ENCODE peak calls at places on chromosomes 7 and 10, in five cellular contexts. S, W, F, I and B are unnamed samples.
A peak's percentile ranks its signal among the peaks of the same experiment; 100 is the strongest.

GRCh38 chr7:17123020-17123419 is 175.4 kb upstream of the AHR start:
- DNase-seq in S (no peak), W (peak; percentile 25), F (no peak), I (no peak), B (no peak)

GRCh38 chr10:72171175-72171630 is 44.6 kb upstream of the ANAPC16 start:
- DNase-seq in S (no peak), W (peak; percentile 97), F (peak; percentile 66), I (peak; percentile 70), B (no peak)

GRCh38 chr7:27709137-27710075 is 30.6 kb upstream of the TAX1BP1 start:
- DNase-seq in S (no peak), W (no peak), F (no peak), I (no peak), B (no peak)

GRCh38 chr7:85940798-85941197 is 702.9 kb upstream of the GRM3 start:
- DNase-seq in S (no peak), W (no peak), F (no peak), I (no peak), B (no peak)

GRCh38 chr10:125128397-125129075 is 31.8 kb downstream of the CTBP2 start:
- DNase-seq in S (no peak), W (no peak), F (no peak), I (no peak), B (no peak)

GRCh38 chr7:99385564-99385963 is 11.0 kb downstream of the ARPC1B start:
- DNase-seq in S (no peak), W (no peak), F (no peak), I (no peak), B (no peak)

GRCh38 chr7:51279391-51280023 is 37.1 kb downstream of the COBL start:
- DNase-seq in S (no peak), W (no peak), F (no peak), I (no peak), B (no peak)

GRCh38 chr10:72275351-72276012 is 1.8 kb downstream of the DDIT4 start:
- DNase-seq in S (no peak), W (peak; percentile 45), F (peak; percentile 46), I (no peak), B (no peak)

GRCh38 chr7:151078233-151079040 is 2.2 kb downstream of the FASTK start:
- DNase-seq in S (peak; percentile 88), W (no peak), F (no peak), I (no peak), B (no peak)

GRCh38 chr10:1163204-1163660 is 107.0 kb downstream of the WDR37 start:
- DNase-seq in S (no peak), W (no peak), F (no peak), I (peak; percentile 17), B (no peak)

GRCh38 chr7:129702316-129702715 is 90.8 kb downstream of the NRF1 start:
- DNase-seq in S (no peak), W (no peak), F (no peak), I (no peak), B (no peak)

GRCh38 chr10:123655763-123656162 is 10.4 kb upstream of the GPR26 start:
- DNase-seq in S (peak; percentile 18), W (no peak), F (no peak), I (no peak), B (no peak)

GRCh38 chr7:78760620-78761355 is 692.7 kb downstream of the MAGI2 start:
- DNase-seq in S (no peak), W (no peak), F (no peak), I (no peak), B (no peak)

GRCh38 chr7:155984028-155984607 is 171.9 kb upstream of the SHH start:
- DNase-seq in S (peak; percentile 50), W (no peak), F (no peak), I (peak; percentile 15), B (no peak)

GRCh38 chr7:55534916-55535636 is 37.2 kb downstream of the VOPP1 start:
- DNase-seq in S (no peak), W (no peak), F (no peak), I (no peak), B (no peak)

GRCh38 chr10:49161411-49161997 is 26.7 kb downstream of the TMEM273 start:
- DNase-seq in S (no peak), W (peak; percentile 44), F (no peak), I (no peak), B (no peak)

GRCh38 chr10:73209705-73210104 is 37.4 kb downstream of the DNAJC9 start:
- DNase-seq in S (no peak), W (no peak), F (no peak), I (no peak), B (no peak)

GRCh38 chr10:21078410-21079329 is 181.6 kb upstream of the NEBL start:
- DNase-seq in S (peak; percentile 68), W (peak; percentile 81), F (peak; percentile 67), I (peak; percentile 64), B (peak; percentile 65)

GRCh38 chr7:48875300-48875916 is 48.9 kb upstream of the CDC14C start:
- DNase-seq in S (no peak), W (peak; percentile 48), F (peak; percentile 8), I (no peak), B (peak; percentile 44)

GRCh38 chr10:119441151-119441821 is 101.2 kb downstream of the RGS10 start:
- DNase-seq in S (peak; percentile 82), W (no peak), F (no peak), I (no peak), B (peak; percentile 68)

GRCh38 chr10:128180843-128181242 is 54.6 kb upstream of the MKI67 start:
- DNase-seq in S (no peak), W (no peak), F (no peak), I (no peak), B (no peak)

GRCh38 chr10:17199351-17199804 is 2.1 kb downstream of the TRDMT1 start:
- DNase-seq in S (no peak), W (no peak), F (no peak), I (no peak), B (no peak)

GRCh38 chr7:23545493-23545892 is 13.7 kb upstream of the TRA2A start:
- DNase-seq in S (no peak), W (no peak), F (no peak), I (no peak), B (no peak)

GRCh38 chr7:2978403-2978802 is 65.3 kb downstream of the CARD11 start:
- DNase-seq in S (no peak), W (no peak), F (peak; percentile 85), I (peak; percentile 70), B (peak; percentile 6)

GRCh38 chr10:5816170-5816569 is 2.9 kb upstream of the GDI2 start:
- DNase-seq in S (no peak), W (no peak), F (no peak), I (no peak), B (no peak)

GRCh38 chr10:14648936-14649335 is 125.8 kb downstream of the FAM107B start:
- DNase-seq in S (no peak), W (no peak), F (no peak), I (no peak), B (no peak)

GRCh38 chr10:124152139-124152780 is 58.9 kb upstream of the CHST15 start:
- DNase-seq in S (peak; percentile 90), W (peak; percentile 81), F (peak; percentile 49), I (peak; percentile 55), B (no peak)

GRCh38 chr10:109892885-109893284 is 30.4 kb downstream of the XPNPEP1 start:
- DNase-seq in S (peak; percentile 72), W (no peak), F (no peak), I (no peak), B (no peak)

GRCh38 chr7:106313966-106314365 is 29.2 kb upstream of the NAMPT start:
- DNase-seq in S (no peak), W (no peak), F (no peak), I (no peak), B (no peak)

GRCh38 chr7:153190452-153190851 is 430.9 kb downstream of the ACTR3B start:
- DNase-seq in S (no peak), W (peak; percentile 45), F (no peak), I (no peak), B (no peak)

GRCh38 chr7:137360087-137360679 is 16.6 kb upstream of the PTN start:
- DNase-seq in S (no peak), W (no peak), F (no peak), I (no peak), B (no peak)

GRCh38 chr7:18993933-18994668 is 123.3 kb downstream of the TWIST1 start:
- DNase-seq in S (no peak), W (no peak), F (no peak), I (no peak), B (no peak)

GRCh38 chr7:18997477-18998130 is 119.8 kb downstream of the TWIST1 start:
- DNase-seq in S (no peak), W (no peak), F (no peak), I (no peak), B (no peak)

GRCh38 chr7:18996583-18996982 is 120.9 kb downstream of the TWIST1 start:
- DNase-seq in S (no peak), W (no peak), F (no peak), I (no peak), B (no peak)

GRCh38 chr7:18995811-18996400 is 121.5 kb downstream of the TWIST1 start:
- DNase-seq in S (no peak), W (no peak), F (no peak), I (no peak), B (no peak)

DNA sequence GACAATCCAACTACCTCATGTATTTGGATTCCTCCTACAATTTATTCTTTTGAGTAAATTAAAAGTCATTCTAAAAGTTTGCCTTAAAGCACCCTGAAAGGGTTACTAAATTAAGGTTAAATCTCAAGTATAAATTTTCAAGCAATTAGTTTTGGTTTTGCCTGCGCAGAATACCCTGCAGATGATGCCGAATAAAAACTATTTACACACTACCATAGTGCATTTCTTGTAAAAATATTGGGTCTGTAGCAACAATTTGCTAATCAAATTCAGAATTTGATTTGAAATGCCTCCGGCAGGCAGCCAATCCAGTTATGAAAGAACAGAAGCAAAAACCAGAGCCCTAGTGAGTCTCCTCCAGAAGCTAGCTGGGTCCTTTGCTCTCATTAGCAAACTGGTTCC is 122.2 kb downstream of the TWIST1 start:
- DNase-seq in S (no peak), W (no peak), F (no peak), I (no peak), B (no peak)
- TF ChIP-seq EP300 in S (no peak), W (no peak), F (no peak), I (no peak), B (no peak)

GRCh38 chr10:89700914-89701237 is 514 bp upstream of the KIF20B start:
- DNase-seq in S (no peak), W (no peak), F (no peak), I (no peak), B (no peak)

GRCh38 chr10:89699581-89700064 is 1.8 kb upstream of the KIF20B start:
- DNase-seq in S (no peak), W (no peak), F (no peak), I (no peak), B (no peak)

GRCh38 chr10:89697946-89698345 is 3.4 kb upstream of the KIF20B start:
- DNase-seq in S (no peak), W (no peak), F (no peak), I (no peak), B (no peak)

GRCh38 chr10:89702121-89702480 is 711 bp downstream of the KIF20B start:
- DNase-seq in S (no peak), W (no peak), F (no peak), I (no peak), B (no peak)

GRCh38 chr10:89701238-89702120 is at the start of gene KIF20B:
- DNase-seq in S (peak; percentile 96), W (peak; percentile 96), F (peak; percentile 96), I (peak; percentile 96), B (peak; percentile 84)
- TF ChIP-seq CTCF in S (peak; percentile 25), W (no peak), F (no peak), I (peak; percentile 35), B (peak; percentile 33)

GRCh38 chr7:149422914-149423285 is 38.0 kb downstream of the ZNF777 start:
- DNase-seq in S (no peak), W (no peak), F (peak; percentile 37), I (peak; percentile 31), B (no peak)
- H3K4me3 ChIP-seq in S (peak overlapping the region; percentile 49), W (no peak overlapping the region), F (peak overlapping the region; percentile 52), I (peak overlapping the region; percentile 56), B (peak overlapping the region; percentile 36)

GRCh38 chr7:90910136-90910535 is 314.0 kb downstream of the CDK14 start:
- DNase-seq in S (no peak), W (no peak), F (no peak), I (no peak), B (no peak)
- TF ChIP-seq EP300 in S (no peak), W (no peak), F (no peak), I (no peak), B (no peak)